ENCODE peak calls at places on chromosomes 6 and 20, in ten cellular contexts. One of them, this sample, is unnamed.

GRCh38 chr6:4008324-4009047 is 70.5 kb downstream of the FAM217A start:
- DNase-seq in bronchial epithelial cell: peak
- DNase-seq in fibroblast of mammary gland: peak
- DNase-seq in mesothelial cell of epicardium: no peak
- DNase-seq in activated CD8-positive, alpha-beta memory T cell treated with anti-CD3 and anti-CD28 coated beads, Interleukin-2, amount 50 U/mL, for 4 hours: no peak
- DNase-seq in brain microvascular endothelial cell: peak
- DNase-seq in fibroblast of villous mesenchyme: peak
- DNase-seq in RWPE2: no peak
- DNase-seq in GM04504: peak
- DNase-seq in SW480: peak
- DNase-seq in this sample: peak

GRCh38 chr20:62123450-62124118 is 1.3 kb downstream of the LSM14B start:
- DNase-seq in bronchial epithelial cell: peak
- DNase-seq in fibroblast of mammary gland: peak
- DNase-seq in mesothelial cell of epicardium: no peak
- DNase-seq in activated CD8-positive, alpha-beta memory T cell treated with anti-CD3 and anti-CD28 coated beads, Interleukin-2, amount 50 U/mL, for 4 hours: no peak
- DNase-seq in brain microvascular endothelial cell: peak
- DNase-seq in fibroblast of villous mesenchyme: peak
- DNase-seq in RWPE2: no peak
- DNase-seq in GM04504: no peak
- DNase-seq in SW480: no peak
- DNase-seq in this sample: no peak

GRCh38 chr6:11144393-11144829 is 32.9 kb upstream of the ERVFRD-1 start:
- DNase-seq in bronchial epithelial cell: peak
- DNase-seq in fibroblast of mammary gland: peak
- DNase-seq in mesothelial cell of epicardium: peak
- DNase-seq in activated CD8-positive, alpha-beta memory T cell treated with anti-CD3 and anti-CD28 coated beads, Interleukin-2, amount 50 U/mL, for 4 hours: peak
- DNase-seq in brain microvascular endothelial cell: peak
- DNase-seq in fibroblast of villous mesenchyme: peak
- DNase-seq in RWPE2: no peak
- DNase-seq in GM04504: peak
- DNase-seq in SW480: peak
- DNase-seq in this sample: peak

GRCh38 chr20:53872561-53873248 is 197.7 kb downstream of the BCAS1 start:
- DNase-seq in bronchial epithelial cell: no peak
- DNase-seq in fibroblast of mammary gland: no peak
- DNase-seq in mesothelial cell of epicardium: no peak
- DNase-seq in activated CD8-positive, alpha-beta memory T cell treated with anti-CD3 and anti-CD28 coated beads, Interleukin-2, amount 50 U/mL, for 4 hours: peak
- DNase-seq in brain microvascular endothelial cell: peak
- DNase-seq in fibroblast of villous mesenchyme: no peak
- DNase-seq in RWPE2: no peak
- DNase-seq in GM04504: no peak
- DNase-seq in SW480: no peak
- DNase-seq in this sample: no peak

GRCh38 chr20:47493175-47493953 is 8.3 kb upstream of the NCOA3 start:
- DNase-seq in bronchial epithelial cell: peak
- DNase-seq in fibroblast of mammary gland: peak
- DNase-seq in mesothelial cell of epicardium: peak
- DNase-seq in activated CD8-positive, alpha-beta memory T cell treated with anti-CD3 and anti-CD28 coated beads, Interleukin-2, amount 50 U/mL, for 4 hours: peak
- DNase-seq in brain microvascular endothelial cell: peak
- DNase-seq in fibroblast of villous mesenchyme: peak
- DNase-seq in RWPE2: peak
- DNase-seq in GM04504: peak
- DNase-seq in SW480: peak
- DNase-seq in this sample: peak

GRCh38 chr20:11108102-11108842 is 434.5 kb upstream of the JAG1 start:
- DNase-seq in bronchial epithelial cell: peak
- DNase-seq in fibroblast of mammary gland: peak
- DNase-seq in mesothelial cell of epicardium: no peak
- DNase-seq in activated CD8-positive, alpha-beta memory T cell treated with anti-CD3 and anti-CD28 coated beads, Interleukin-2, amount 50 U/mL, for 4 hours: no peak
- DNase-seq in brain microvascular endothelial cell: peak
- DNase-seq in fibroblast of villous mesenchyme: no peak
- DNase-seq in RWPE2: no peak
- DNase-seq in GM04504: no peak
- DNase-seq in SW480: no peak
- DNase-seq in this sample: no peak

GRCh38 chr6:111784423-111784822 is 88.8 kb downstream of the FYN start:
- DNase-seq in bronchial epithelial cell: peak
- DNase-seq in fibroblast of mammary gland: no peak
- DNase-seq in mesothelial cell of epicardium: no peak
- DNase-seq in activated CD8-positive, alpha-beta memory T cell treated with anti-CD3 and anti-CD28 coated beads, Interleukin-2, amount 50 U/mL, for 4 hours: no peak
- DNase-seq in brain microvascular endothelial cell: no peak
- DNase-seq in fibroblast of villous mesenchyme: no peak
- DNase-seq in RWPE2: no peak
- DNase-seq in GM04504: no peak
- DNase-seq in SW480: no peak
- DNase-seq in this sample: no peak

GRCh38 chr6:102438181-102438580 is 1044.7 kb downstream of the GRIK2 start:
- DNase-seq in bronchial epithelial cell: no peak
- DNase-seq in fibroblast of mammary gland: no peak
- DNase-seq in mesothelial cell of epicardium: no peak
- DNase-seq in activated CD8-positive, alpha-beta memory T cell treated with anti-CD3 and anti-CD28 coated beads, Interleukin-2, amount 50 U/mL, for 4 hours: no peak
- DNase-seq in brain microvascular endothelial cell: no peak
- DNase-seq in fibroblast of villous mesenchyme: no peak
- DNase-seq in RWPE2: no peak
- DNase-seq in GM04504: no peak
- DNase-seq in SW480: no peak
- DNase-seq in this sample: no peak

GRCh38 chr6:149935246-149935645 is 6.6 kb upstream of the ULBP2 start:
- DNase-seq in bronchial epithelial cell: peak
- DNase-seq in fibroblast of mammary gland: peak
- DNase-seq in mesothelial cell of epicardium: no peak
- DNase-seq in activated CD8-positive, alpha-beta memory T cell treated with anti-CD3 and anti-CD28 coated beads, Interleukin-2, amount 50 U/mL, for 4 hours: no peak
- DNase-seq in brain microvascular endothelial cell: no peak
- DNase-seq in fibroblast of villous mesenchyme: no peak
- DNase-seq in RWPE2: no peak
- DNase-seq in GM04504: no peak
- DNase-seq in SW480: no peak
- DNase-seq in this sample: no peak

GRCh38 chr6:104527761-104528415 is 331.8 kb downstream of the HACE1 start:
- DNase-seq in bronchial epithelial cell: peak
- DNase-seq in fibroblast of mammary gland: peak
- DNase-seq in mesothelial cell of epicardium: no peak
- DNase-seq in activated CD8-positive, alpha-beta memory T cell treated with anti-CD3 and anti-CD28 coated beads, Interleukin-2, amount 50 U/mL, for 4 hours: no peak
- DNase-seq in brain microvascular endothelial cell: peak
- DNase-seq in fibroblast of villous mesenchyme: peak
- DNase-seq in RWPE2: no peak
- DNase-seq in GM04504: peak
- DNase-seq in SW480: no peak
- DNase-seq in this sample: peak

GRCh38 chr20:41411458-41411857 is 44.8 kb upstream of the EMILIN3 start:
- DNase-seq in bronchial epithelial cell: peak
- DNase-seq in fibroblast of mammary gland: peak
- DNase-seq in mesothelial cell of epicardium: no peak
- DNase-seq in activated CD8-positive, alpha-beta memory T cell treated with anti-CD3 and anti-CD28 coated beads, Interleukin-2, amount 50 U/mL, for 4 hours: no peak
- DNase-seq in brain microvascular endothelial cell: no peak
- DNase-seq in fibroblast of villous mesenchyme: peak
- DNase-seq in RWPE2: no peak
- DNase-seq in GM04504: no peak
- DNase-seq in SW480: peak
- DNase-seq in this sample: no peak

GRCh38 chr6:116268589-116269293 is 11.0 kb downstream of the TSPYL1 start:
- DNase-seq in bronchial epithelial cell: peak
- DNase-seq in fibroblast of mammary gland: peak
- DNase-seq in mesothelial cell of epicardium: no peak
- DNase-seq in activated CD8-positive, alpha-beta memory T cell treated with anti-CD3 and anti-CD28 coated beads, Interleukin-2, amount 50 U/mL, for 4 hours: no peak
- DNase-seq in brain microvascular endothelial cell: peak
- DNase-seq in fibroblast of villous mesenchyme: peak
- DNase-seq in RWPE2: no peak
- DNase-seq in GM04504: peak
- DNase-seq in SW480: peak
- DNase-seq in this sample: peak

GRCh38 chr6:21578523-21578922 is 15.0 kb upstream of the SOX4 start:
- DNase-seq in bronchial epithelial cell: no peak
- DNase-seq in fibroblast of mammary gland: no peak
- DNase-seq in mesothelial cell of epicardium: no peak
- DNase-seq in activated CD8-positive, alpha-beta memory T cell treated with anti-CD3 and anti-CD28 coated beads, Interleukin-2, amount 50 U/mL, for 4 hours: no peak
- DNase-seq in brain microvascular endothelial cell: no peak
- DNase-seq in fibroblast of villous mesenchyme: no peak
- DNase-seq in RWPE2: no peak
- DNase-seq in GM04504: no peak
- DNase-seq in SW480: no peak
- DNase-seq in this sample: no peak

GRCh38 chr6:147061152-147061551 is 143.1 kb upstream of the STXBP5 start:
- DNase-seq in bronchial epithelial cell: no peak
- DNase-seq in fibroblast of mammary gland: no peak
- DNase-seq in mesothelial cell of epicardium: no peak
- DNase-seq in activated CD8-positive, alpha-beta memory T cell treated with anti-CD3 and anti-CD28 coated beads, Interleukin-2, amount 50 U/mL, for 4 hours: no peak
- DNase-seq in brain microvascular endothelial cell: no peak
- DNase-seq in fibroblast of villous mesenchyme: no peak
- DNase-seq in RWPE2: no peak
- DNase-seq in GM04504: no peak
- DNase-seq in SW480: no peak
- DNase-seq in this sample: no peak

GRCh38 chr6:93416575-93417420 is 2.6 kb downstream of the EPHA7 start:
- DNase-seq in bronchial epithelial cell: no peak
- DNase-seq in fibroblast of mammary gland: no peak
- DNase-seq in mesothelial cell of epicardium: peak
- DNase-seq in activated CD8-positive, alpha-beta memory T cell treated with anti-CD3 and anti-CD28 coated beads, Interleukin-2, amount 50 U/mL, for 4 hours: no peak
- DNase-seq in brain microvascular endothelial cell: no peak
- DNase-seq in fibroblast of villous mesenchyme: peak
- DNase-seq in RWPE2: no peak
- DNase-seq in GM04504: no peak
- DNase-seq in SW480: no peak
- DNase-seq in this sample: no peak

GRCh38 chr20:34190679-34191090 is 50.5 kb upstream of the ASIP start:
- DNase-seq in bronchial epithelial cell: peak
- DNase-seq in fibroblast of mammary gland: peak
- DNase-seq in mesothelial cell of epicardium: peak
- DNase-seq in activated CD8-positive, alpha-beta memory T cell treated with anti-CD3 and anti-CD28 coated beads, Interleukin-2, amount 50 U/mL, for 4 hours: peak
- DNase-seq in brain microvascular endothelial cell: peak
- DNase-seq in fibroblast of villous mesenchyme: peak
- DNase-seq in RWPE2: no peak
- DNase-seq in GM04504: peak
- DNase-seq in SW480: peak
- DNase-seq in this sample: peak

GRCh38 chr6:151317206-151317994 is 74.0 kb downstream of the ZBTB2 start:
- DNase-seq in bronchial epithelial cell: peak
- DNase-seq in fibroblast of mammary gland: peak
- DNase-seq in mesothelial cell of epicardium: no peak
- DNase-seq in activated CD8-positive, alpha-beta memory T cell treated with anti-CD3 and anti-CD28 coated beads, Interleukin-2, amount 50 U/mL, for 4 hours: no peak
- DNase-seq in brain microvascular endothelial cell: peak
- DNase-seq in fibroblast of villous mesenchyme: peak
- DNase-seq in RWPE2: no peak
- DNase-seq in GM04504: peak
- DNase-seq in SW480: no peak
- DNase-seq in this sample: peak

GRCh38 chr6:167566711-167567141 is 241.8 kb downstream of the TTLL2 start:
- DNase-seq in bronchial epithelial cell: no peak
- DNase-seq in fibroblast of mammary gland: no peak
- DNase-seq in mesothelial cell of epicardium: no peak
- DNase-seq in activated CD8-positive, alpha-beta memory T cell treated with anti-CD3 and anti-CD28 coated beads, Interleukin-2, amount 50 U/mL, for 4 hours: no peak
- DNase-seq in brain microvascular endothelial cell: no peak
- DNase-seq in fibroblast of villous mesenchyme: no peak
- DNase-seq in RWPE2: no peak
- DNase-seq in GM04504: no peak
- DNase-seq in SW480: no peak
- DNase-seq in this sample: no peak

GRCh38 chr6:132730560-132730959 is 16.7 kb upstream of the VNN1 start:
- DNase-seq in bronchial epithelial cell: peak
- DNase-seq in fibroblast of mammary gland: peak
- DNase-seq in mesothelial cell of epicardium: no peak
- DNase-seq in activated CD8-positive, alpha-beta memory T cell treated with anti-CD3 and anti-CD28 coated beads, Interleukin-2, amount 50 U/mL, for 4 hours: no peak
- DNase-seq in brain microvascular endothelial cell: peak
- DNase-seq in fibroblast of villous mesenchyme: peak
- DNase-seq in RWPE2: no peak
- DNase-seq in GM04504: no peak
- DNase-seq in SW480: no peak
- DNase-seq in this sample: no peak

GRCh38 chr6:142207265-142207877 is 60.3 kb downstream of the VTA1 start:
- DNase-seq in bronchial epithelial cell: peak
- DNase-seq in fibroblast of mammary gland: peak
- DNase-seq in mesothelial cell of epicardium: no peak
- DNase-seq in activated CD8-positive, alpha-beta memory T cell treated with anti-CD3 and anti-CD28 coated beads, Interleukin-2, amount 50 U/mL, for 4 hours: peak
- DNase-seq in brain microvascular endothelial cell: peak
- DNase-seq in fibroblast of villous mesenchyme: peak
- DNase-seq in RWPE2: no peak
- DNase-seq in GM04504: peak
- DNase-seq in SW480: no peak
- DNase-seq in this sample: peak

GRCh38 chr6:66278115-66278514 is 571.1 kb upstream of the EYS start:
- DNase-seq in bronchial epithelial cell: no peak
- DNase-seq in fibroblast of mammary gland: no peak
- DNase-seq in mesothelial cell of epicardium: no peak
- DNase-seq in activated CD8-positive, alpha-beta memory T cell treated with anti-CD3 and anti-CD28 coated beads, Interleukin-2, amount 50 U/mL, for 4 hours: no peak
- DNase-seq in brain microvascular endothelial cell: no peak
- DNase-seq in fibroblast of villous mesenchyme: no peak
- DNase-seq in RWPE2: no peak
- DNase-seq in GM04504: no peak
- DNase-seq in SW480: no peak
- DNase-seq in this sample: no peak

GRCh38 chr6:168033791-168034190 is 36.3 kb downstream of the KIF25 start:
- DNase-seq in bronchial epithelial cell: no peak
- DNase-seq in fibroblast of mammary gland: no peak
- DNase-seq in mesothelial cell of epicardium: no peak
- DNase-seq in activated CD8-positive, alpha-beta memory T cell treated with anti-CD3 and anti-CD28 coated beads, Interleukin-2, amount 50 U/mL, for 4 hours: no peak
- DNase-seq in brain microvascular endothelial cell: no peak
- DNase-seq in fibroblast of villous mesenchyme: no peak
- DNase-seq in RWPE2: no peak
- DNase-seq in GM04504: no peak
- DNase-seq in SW480: no peak
- DNase-seq in this sample: no peak

GRCh38 chr6:140285471-140285870 is 911.0 kb upstream of the CITED2 start:
- DNase-seq in bronchial epithelial cell: no peak
- DNase-seq in fibroblast of mammary gland: no peak
- DNase-seq in mesothelial cell of epicardium: no peak
- DNase-seq in activated CD8-positive, alpha-beta memory T cell treated with anti-CD3 and anti-CD28 coated beads, Interleukin-2, amount 50 U/mL, for 4 hours: no peak
- DNase-seq in brain microvascular endothelial cell: no peak
- DNase-seq in fibroblast of villous mesenchyme: peak
- DNase-seq in RWPE2: no peak
- DNase-seq in GM04504: no peak
- DNase-seq in SW480: no peak
- DNase-seq in this sample: no peak

GRCh38 chr6:38040254-38040653 is 220.7 kb downstream of the ZFAND3 start:
- DNase-seq in bronchial epithelial cell: no peak
- DNase-seq in fibroblast of mammary gland: no peak
- DNase-seq in mesothelial cell of epicardium: no peak
- DNase-seq in activated CD8-positive, alpha-beta memory T cell treated with anti-CD3 and anti-CD28 coated beads, Interleukin-2, amount 50 U/mL, for 4 hours: no peak
- DNase-seq in brain microvascular endothelial cell: no peak
- DNase-seq in fibroblast of villous mesenchyme: peak
- DNase-seq in RWPE2: no peak
- DNase-seq in GM04504: no peak
- DNase-seq in SW480: no peak
- DNase-seq in this sample: no peak

GRCh38 chr20:38870733-38871559 is 55.3 kb upstream of the FAM83D start:
- DNase-seq in bronchial epithelial cell: peak
- DNase-seq in fibroblast of mammary gland: peak
- DNase-seq in mesothelial cell of epicardium: no peak
- DNase-seq in activated CD8-positive, alpha-beta memory T cell treated with anti-CD3 and anti-CD28 coated beads, Interleukin-2, amount 50 U/mL, for 4 hours: peak
- DNase-seq in brain microvascular endothelial cell: no peak
- DNase-seq in fibroblast of villous mesenchyme: no peak
- DNase-seq in RWPE2: peak
- DNase-seq in GM04504: no peak
- DNase-seq in SW480: peak
- DNase-seq in this sample: no peak

GRCh38 chr6:161136655-161137054 is 137.2 kb downstream of the AGPAT4 start:
- DNase-seq in bronchial epithelial cell: no peak
- DNase-seq in fibroblast of mammary gland: no peak
- DNase-seq in mesothelial cell of epicardium: no peak
- DNase-seq in activated CD8-positive, alpha-beta memory T cell treated with anti-CD3 and anti-CD28 coated beads, Interleukin-2, amount 50 U/mL, for 4 hours: no peak
- DNase-seq in brain microvascular endothelial cell: no peak
- DNase-seq in fibroblast of villous mesenchyme: no peak
- DNase-seq in RWPE2: no peak
- DNase-seq in GM04504: no peak
- DNase-seq in SW480: no peak
- DNase-seq in this sample: no peak

GRCh38 chr20:12464036-12464435 is 544.7 kb upstream of the SPTLC3 start:
- DNase-seq in bronchial epithelial cell: no peak
- DNase-seq in fibroblast of mammary gland: no peak
- DNase-seq in mesothelial cell of epicardium: no peak
- DNase-seq in activated CD8-positive, alpha-beta memory T cell treated with anti-CD3 and anti-CD28 coated beads, Interleukin-2, amount 50 U/mL, for 4 hours: no peak
- DNase-seq in brain microvascular endothelial cell: no peak
- DNase-seq in fibroblast of villous mesenchyme: no peak
- DNase-seq in RWPE2: no peak
- DNase-seq in GM04504: no peak
- DNase-seq in SW480: no peak
- DNase-seq in this sample: no peak

GRCh38 chr20:31769681-31770080 is 30.6 kb downstream of the TPX2 start:
- DNase-seq in bronchial epithelial cell: no peak
- DNase-seq in fibroblast of mammary gland: no peak
- DNase-seq in mesothelial cell of epicardium: no peak
- DNase-seq in activated CD8-positive, alpha-beta memory T cell treated with anti-CD3 and anti-CD28 coated beads, Interleukin-2, amount 50 U/mL, for 4 hours: no peak
- DNase-seq in brain microvascular endothelial cell: no peak
- DNase-seq in fibroblast of villous mesenchyme: no peak
- DNase-seq in RWPE2: no peak
- DNase-seq in GM04504: no peak
- DNase-seq in SW480: no peak
- DNase-seq in this sample: no peak